ENCODE peak calls at places on chromosomes 6 and 20, in nine cellular contexts. O is mucosa of descending colon; U is T-helper 2 cell; R is KG1; I is activated CD4-positive, alpha-beta T cell treated with anti-CD3 and anti-CD28 coated beads, Interleukin-2, amount 50 U/mL, for 1 hour; X is activated effector memory CD4-positive, alpha-beta T cell treated with anti-CD3 and anti-CD28 coated beads, Interleukin-2, amount 50 U/mL, for 16 hours; B is AG08396; M is activated CD8-positive, alpha-beta T cell treated with anti-CD3 and anti-CD28 coated beads for 36 hours; P is adrenal gland. F is an unnamed sample.

GRCh38 chr20:33169176-33169794 is 1.3 kb downstream of the BPIFA2 start:
- DNase-seq in X (no peak), M (peak), P (no peak), B (no peak), I (no peak), U (no peak), R (no peak), O (no peak), F (no peak)

GRCh38 chr6:169828176-169828575 is 76.8 kb downstream of the ERMARD start:
- DNase-seq in B (no peak), R (no peak), O (no peak), U (no peak), M (no peak), X (no peak), I (no peak), P (no peak), F (no peak)

GRCh38 chr6:2432258-2432657 is 186.9 kb upstream of the GMDS start:
- DNase-seq in B (peak), P (no peak), M (no peak), R (no peak), O (no peak), U (no peak), I (no peak), X (no peak), F (peak)

GRCh38 chr6:90351696-90352095 is 55.1 kb upstream of the BACH2 start:
- DNase-seq in P (no peak), U (no peak), M (peak), X (no peak), I (no peak), O (no peak), R (no peak), B (no peak), F (peak)

GRCh38 chr6:44216677-44217331 is at the start of gene MYMX:
- DNase-seq in X (no peak), M (no peak), I (no peak), O (peak), R (no peak), P (no peak), B (peak), U (no peak), F (no peak)

GRCh38 chr6:26545617-26546016 is 7.5 kb downstream of the HMGN4 start:
- DNase-seq in P (no peak), M (no peak), X (no peak), I (no peak), R (no peak), U (no peak), O (no peak), B (no peak), F (no peak)

GRCh38 chr6:105759946-105760345 is 326.2 kb upstream of the PRDM1 start:
- DNase-seq in X (no peak), P (no peak), O (no peak), U (no peak), M (no peak), B (peak), I (no peak), R (no peak), F (peak)

GRCh38 chr6:153790048-153790447 is 249.0 kb upstream of the OPRM1 start:
- DNase-seq in U (no peak), O (peak), P (no peak), X (no peak), R (no peak), I (no peak), B (peak), M (no peak), F (peak)

GRCh38 chr6:149922642-149923326 is at the start of gene RAET1G:
- DNase-seq in R (no peak), X (peak), P (peak), I (peak), B (peak), U (peak), M (peak), O (peak), F (peak)

F was measured in fibroblast of pulmonary artery.